ENCODE peak calls at places on chromosome 21, in nine cellular contexts. B is cardiac fibroblast, L is tibial artery, J is WTC11, M is psoas muscle, Q is HCT116, V is left ventricle myocardium inferior, U is omental fat pad, C is ovary. W is an unnamed sample.

GRCh38 chr21:44846485-44847260 is 26.8 kb downstream of the PTTG1IP start:
- DNase-seq in M (peak), B (peak), L (peak), C (no peak), U (no peak), V (peak), J (no peak), Q (no peak), W (no peak)

GRCh38 chr21:44529503-44530125 is 10.4 kb downstream of the KRTAP10-1 start:
- DNase-seq in B (no peak), Q (no peak), V (peak), C (no peak), L (peak), U (no peak), M (peak), J (peak), W (no peak)

GRCh38 chr21:39314155-39315027 is 959 bp upstream of the BRWD1 start:
- DNase-seq in U (no peak), M (peak), Q (no peak), V (peak), J (peak), B (peak), C (peak), L (peak), W (peak)

GRCh38 chr21:31072486-31072885 is 34.2 kb upstream of the KRTAP19-8 start:
- DNase-seq in J (no peak), Q (no peak), C (no peak), V (no peak), M (no peak), U (no peak), L (no peak), B (no peak), W (no peak)

GRCh38 chr21:35208810-35209517 is 159.9 kb upstream of the RUNX1 start:
- DNase-seq in M (no peak), C (no peak), Q (no peak), U (no peak), B (peak), L (no peak), V (no peak), J (no peak), W (no peak)

GRCh38 chr21:24895885-24896734 is 711.2 kb downstream of the MRPL39 start:
- DNase-seq in B (peak), U (no peak), C (no peak), L (no peak), M (no peak), J (peak), Q (no peak), V (no peak), W (no peak)

GRCh38 chr21:40139636-40140035 is 272.4 kb downstream of the PCP4 start:
- DNase-seq in J (no peak), B (no peak), V (no peak), M (no peak), Q (no peak), C (no peak), L (no peak), U (no peak), W (no peak)

GRCh38 chr21:44908496-44908895 is 12.2 kb downstream of the ITGB2 start:
- DNase-seq in J (no peak), L (no peak), M (no peak), Q (no peak), C (no peak), U (no peak), V (no peak), B (peak), W (no peak)

GRCh38 chr21:20661745-20662470 is 336.3 kb upstream of the NCAM2 start:
- DNase-seq in J (no peak), V (no peak), B (no peak), U (no peak), L (no peak), Q (no peak), M (no peak), C (no peak), W (no peak)

GRCh38 chr21:26405071-26405470 is 168.0 kb downstream of the CYYR1 start:
- DNase-seq in U (no peak), Q (no peak), L (no peak), B (peak), J (no peak), V (no peak), C (no peak), M (no peak), W (no peak)

GRCh38 chr21:46667735-46668380 is 32.4 kb downstream of the PRMT2 start:
- DNase-seq in B (peak), V (no peak), M (peak), C (no peak), J (peak), U (no peak), L (no peak), Q (no peak), W (peak)

GRCh38 chr21:38857152-38857825 is 51.6 kb downstream of the ETS2 start:
- DNase-seq in J (no peak), M (peak), L (no peak), V (peak), U (no peak), C (no peak), Q (no peak), B (no peak), W (no peak)

GRCh38 chr21:29092102-29092959 is 18.9 kb upstream of the CCT8 start:
- DNase-seq in V (no peak), Q (no peak), B (peak), J (no peak), M (no peak), U (no peak), C (no peak), L (no peak), W (no peak)

GRCh38 chr21:29177800-29178199 is 47.4 kb downstream of the MAP3K7CL start:
- DNase-seq in J (no peak), M (no peak), L (no peak), Q (no peak), B (no peak), V (no peak), U (no peak), C (no peak), W (no peak)

GRCh38 chr21:35202431-35202830 is 153.3 kb upstream of the RUNX1 start:
- DNase-seq in V (no peak), M (no peak), Q (no peak), U (no peak), B (peak), J (no peak), L (no peak), C (no peak), W (no peak)

GRCh38 chr21:28089599-28090421 is 902.9 kb downstream of the LTN1 start:
- DNase-seq in Q (no peak), B (peak), M (peak), J (no peak), V (peak), L (no peak), C (no peak), U (no peak), W (peak)

GRCh38 chr21:21921410-21922232 is 923.4 kb downstream of the NCAM2 start:
- DNase-seq in J (no peak), L (no peak), U (no peak), Q (no peak), C (no peak), B (peak), V (no peak), M (no peak), W (no peak)

GRCh38 chr21:44458971-44459711 is 3.8 kb downstream of the LRRC3 start:
- DNase-seq in C (no peak), M (no peak), L (no peak), B (no peak), V (no peak), Q (no peak), U (no peak), J (no peak), W (no peak)

GRCh38 chr21:39065912-39066311 is 117.3 kb downstream of the PSMG1 start:
- DNase-seq in L (no peak), U (no peak), M (no peak), Q (no peak), V (no peak), J (no peak), B (no peak), C (no peak), W (no peak)

GRCh38 chr21:26148071-26148470 is 22.5 kb downstream of the APP start:
- DNase-seq in U (no peak), V (no peak), J (peak), Q (no peak), M (no peak), L (no peak), B (peak), C (no peak), W (peak)

GRCh38 chr21:38790038-38790437 is 15.7 kb upstream of the ETS2 start:
- DNase-seq in C (no peak), M (no peak), B (no peak), Q (no peak), U (no peak), J (no peak), V (no peak), L (no peak), W (no peak)

GRCh38 chr21:44487831-44488230 is 32.5 kb downstream of the LRRC3 start:
- DNase-seq in J (peak), L (no peak), Q (peak), U (no peak), C (no peak), B (peak), M (no peak), V (no peak), W (no peak)

GRCh38 chr21:27043377-27043776 is 76.5 kb upstream of the ADAMTS5 start:
- DNase-seq in Q (no peak), U (no peak), M (no peak), V (no peak), J (no peak), C (no peak), B (no peak), L (no peak), W (no peak)

GRCh38 chr21:31798842-31799691 is 67.1 kb upstream of the SCAF4 start:
- DNase-seq in J (no peak), C (no peak), L (no peak), Q (no peak), U (no peak), V (no peak), M (no peak), B (no peak), W (no peak)

GRCh38 chr21:37636152-37636860 is 269.7 kb downstream of the DYRK1A start:
- DNase-seq in L (no peak), C (no peak), B (peak), J (no peak), M (no peak), Q (no peak), V (no peak), U (no peak), W (peak)

GRCh38 chr21:35394634-35395369 is 345.7 kb upstream of the RUNX1 start:
- DNase-seq in Q (no peak), J (no peak), B (no peak), U (no peak), C (no peak), V (no peak), L (no peak), M (no peak), W (no peak)

GRCh38 chr21:27269646-27270045 is 302.8 kb upstream of the ADAMTS5 start:
- DNase-seq in L (no peak), C (no peak), V (no peak), M (no peak), U (no peak), B (peak), Q (no peak), J (no peak), W (no peak)

GRCh38 chr21:43719748-43720538 is 1.0 kb downstream of the PDXK start:
- DNase-seq in C (no peak), L (no peak), J (no peak), B (no peak), V (no peak), Q (no peak), U (no peak), M (peak), W (no peak)

GRCh38 chr21:38471766-38472165 is 26.5 kb downstream of the ERG start:
- DNase-seq in L (no peak), V (no peak), J (no peak), B (no peak), U (no peak), Q (no peak), C (no peak), M (no peak), W (no peak)

GRCh38 chr21:44966135-44967081 is 26.6 kb downstream of the SLX9 start:
- DNase-seq in L (no peak), Q (no peak), J (no peak), U (no peak), V (peak), M (peak), C (peak), B (peak), W (no peak)

GRCh38 chr21:29192999-29193563 is 62.6 kb downstream of the MAP3K7CL start:
- DNase-seq in Q (no peak), C (no peak), V (peak), L (no peak), B (no peak), U (no peak), M (no peak), J (no peak), W (no peak)

GRCh38 chr21:44449473-44450363 is 5.6 kb upstream of the LRRC3 start:
- DNase-seq in C (peak), Q (no peak), L (peak), V (no peak), M (peak), J (no peak), B (no peak), U (no peak), W (no peak)

DNA sequence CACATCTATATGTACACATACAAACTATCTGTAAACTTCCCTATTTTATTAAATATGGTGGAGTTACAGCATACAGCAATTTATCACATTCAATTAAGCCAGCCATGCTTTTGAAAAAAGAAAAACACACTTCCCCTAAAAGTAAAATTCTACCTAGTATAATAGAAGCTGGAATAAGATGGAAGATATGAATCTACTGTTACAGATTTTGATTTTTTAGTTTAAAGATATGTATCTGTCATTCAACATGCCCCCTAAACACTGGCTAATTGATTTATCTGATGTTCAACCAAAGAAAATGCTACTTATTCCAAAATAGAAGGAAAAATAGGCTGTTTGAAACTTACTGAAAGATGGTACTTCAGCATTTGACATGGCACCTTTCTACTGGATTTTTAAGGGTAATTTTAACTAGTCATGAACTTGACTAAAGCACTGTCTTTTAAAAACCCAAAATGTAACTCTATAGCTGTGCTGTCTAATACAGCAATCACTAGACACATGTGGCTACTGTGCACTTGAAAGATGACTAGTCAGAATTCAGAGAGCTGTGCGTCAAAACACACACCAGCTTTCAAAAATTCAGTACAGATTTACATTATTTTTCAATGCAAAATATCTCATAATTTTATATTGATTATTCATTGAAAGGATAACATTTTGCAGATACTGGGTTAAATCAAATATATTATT is 25.0 kb downstream of the NRIP1 start:
- DNase-seq in L (no peak), V (no peak), Q (no peak), C (no peak), M (no peak), U (no peak), J (no peak), B (no peak), W (no peak)
- TF ChIP-seq CTCF in L (no peak), V (no peak), Q (no peak), C (no peak), M (no peak), U (no peak), J (no peak), B (no peak), W (no peak)

DNA sequence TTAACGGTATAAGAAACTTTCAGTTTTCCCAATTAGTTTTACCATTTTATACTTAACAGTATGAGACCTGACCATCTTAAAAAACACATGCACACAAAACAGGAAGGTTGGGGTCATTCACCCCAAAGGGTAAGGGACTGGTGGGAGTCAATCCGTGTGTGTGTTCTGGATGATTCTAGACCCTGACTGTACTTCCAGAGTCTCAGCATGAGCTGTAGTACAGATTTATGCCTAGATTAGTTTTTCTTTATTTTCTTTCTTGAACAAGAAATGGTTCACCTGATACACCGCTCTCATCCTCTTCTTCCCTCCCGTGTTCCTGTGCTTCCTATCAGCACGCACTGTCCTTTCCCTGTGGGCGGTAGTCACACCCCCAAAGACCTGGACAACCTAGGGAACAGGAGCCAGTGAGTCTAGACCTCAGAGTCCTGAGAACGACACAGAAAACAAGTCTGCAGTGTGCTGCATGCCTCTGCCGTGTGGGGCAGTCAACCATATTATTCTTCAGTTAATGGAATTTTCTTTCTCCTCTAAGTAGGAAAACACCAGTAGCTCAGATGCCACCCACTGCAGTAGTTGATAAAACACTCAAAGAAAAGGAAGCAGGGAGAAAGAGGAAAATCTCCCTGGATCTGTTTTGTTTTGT is 38.9 kb upstream of the MRPS6 start:
- DNase-seq in Q (no peak), C (no peak), U (no peak), L (no peak), B (no peak), V (no peak), M (no peak), J (no peak), W (no peak)
- TF ChIP-seq CTCF in Q (no peak), C (no peak), U (no peak), L (no peak), B (no peak), V (no peak), M (no peak), J (no peak), W (no peak)

DNA sequence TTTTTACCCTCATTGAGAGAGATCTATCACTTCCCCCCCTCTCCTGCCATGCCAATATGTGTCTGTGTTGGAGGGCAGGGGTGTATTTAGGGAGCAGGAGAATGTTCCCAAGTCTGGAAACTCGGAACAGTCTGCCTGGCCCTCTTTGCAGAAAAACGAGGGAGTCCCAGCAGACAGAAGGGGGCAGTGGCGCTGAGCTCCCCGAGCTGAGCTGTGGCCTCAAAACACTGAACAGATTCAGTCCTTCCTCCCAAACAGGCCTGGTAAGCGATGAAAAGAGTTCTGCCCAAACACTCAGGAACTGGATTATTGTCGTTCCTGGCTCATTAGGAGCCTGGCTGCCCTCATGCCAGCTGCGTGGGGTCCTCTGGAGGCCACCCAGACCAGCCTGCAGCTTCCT is 981 bp downstream of the CLDN14 start:
- DNase-seq in B (peak), U (no peak), V (no peak), L (no peak), J (peak), M (no peak), Q (no peak), C (no peak), W (no peak)
- TF ChIP-seq CTCF in B (peak), U (no peak), V (no peak), L (no peak), J (no peak), M (no peak), Q (peak), C (no peak), W (no peak)

GRCh38 chr21:42366292-42367010 is at the start of gene TFF1:
- DNase-seq in Q (no peak), C (no peak), J (no peak), B (no peak), U (no peak), L (no peak), M (no peak), V (no peak), W (peak)
- TF ChIP-seq CTCF in Q (no peak), C (no peak), J (no peak), B (no peak), U (no peak), L (no peak), M (no peak), V (no peak), W (no peak)